ENCODE peak calls at places on chromosomes 4 and X, in four cellular contexts. V is GM12878, F is SK-N-SH, I is K562. J is an unnamed sample.

GRCh38 chrX:30734782-30735181 is 81.6 kb downstream of the GK start:
- DNase-seq in I (no peak), V (no peak), F (no peak), J (no peak)

GRCh38 chr4:56656346-56656643 is 24.8 kb downstream of the HOPX start:
- DNase-seq in V (no peak), I (no peak), F (peak), J (no peak)

GRCh38 chrX:25288676-25289075 is 272.9 kb upstream of the ARX start:
- DNase-seq in F (no peak), I (no peak), V (no peak), J (no peak)

GRCh38 chrX:140815868-140816267 is 106.3 kb downstream of the LINC00632 start:
- DNase-seq in F (no peak), V (no peak), I (no peak), J (no peak)

GRCh38 chrX:54483946-54484345 is 12.1 kb downstream of the FGD1 start:
- DNase-seq in V (no peak), F (no peak), I (no peak), J (no peak)

GRCh38 chr4:3850128-3850527 is 83.9 kb downstream of the ADRA2C start:
- DNase-seq in F (no peak), I (no peak), V (no peak), J (no peak)

GRCh38 chrX:24190500-24191156 is 41.1 kb downstream of the ZFX start:
- DNase-seq in I (no peak), F (no peak), V (no peak), J (peak)

GRCh38 chr4:128757712-128758111 is 51.8 kb upstream of the JADE1 start:
- DNase-seq in I (no peak), V (no peak), F (no peak), J (no peak)

GRCh38 chrX:144006811-144007210 is 122.9 kb downstream of the UBE2NL start:
- DNase-seq in V (no peak), I (no peak), F (no peak), J (no peak)

GRCh38 chr4:188143731-188144130 is 4.5 kb downstream of the TRIML1 start:
- DNase-seq in F (no peak), I (no peak), V (no peak), J (no peak)

GRCh38 chr4:139913398-139913990 is 240.5 kb downstream of the MAML3 start:
- DNase-seq in V (no peak), I (no peak), F (no peak), J (no peak)

GRCh38 chr4:157043131-157043530 is 32.8 kb upstream of the GLRB start:
- DNase-seq in F (peak), I (no peak), V (no peak), J (no peak)

GRCh38 chr4:169033660-169034059 is 23.6 kb upstream of the CBR4 start:
- DNase-seq in F (peak), I (peak), V (no peak), J (peak)

GRCh38 chr4:8700576-8700975 is 108.0 kb downstream of the CPZ start:
- DNase-seq in I (no peak), F (peak), V (no peak), J (no peak)

GRCh38 chr4:114361249-114361648 is 237.4 kb upstream of the UGT8 start:
- DNase-seq in V (no peak), F (no peak), I (no peak), J (no peak)

GRCh38 chr4:10013722-10014121 is 7.6 kb downstream of the SLC2A9 start:
- DNase-seq in F (peak), I (peak), V (no peak), J (peak)

GRCh38 chr4:131764730-131765129 is 1384.4 kb upstream of the PCDH10 start:
- DNase-seq in V (no peak), I (no peak), F (no peak), J (no peak)

GRCh38 chr4:75995727-75996126 is 5.0 kb upstream of the SDAD1 start:
- DNase-seq in V (no peak), I (peak), F (peak), J (peak)

GRCh38 chr4:5503295-5503694 is 205.1 kb downstream of the EVC2 start:
- DNase-seq in F (no peak), V (no peak), I (no peak), J (no peak)

GRCh38 chr4:118154643-118155042 is 120.4 kb downstream of the NDST3 start:
- DNase-seq in F (no peak), V (no peak), I (no peak), J (no peak)

GRCh38 chr4:98928131-98928504 is 815 bp downstream of the EIF4E start:
- DNase-seq in I (peak), F (peak), V (no peak), J (peak)

GRCh38 chr4:144627663-144628076 is 18.3 kb upstream of the HHIP start:
- DNase-seq in F (no peak), V (no peak), I (no peak), J (no peak)

GRCh38 chr4:149223659-149224058 is 592.0 kb downstream of the IQCM start:
- DNase-seq in F (no peak), I (no peak), V (no peak), J (no peak)

GRCh38 chr4:88613417-88613875 is 21.2 kb downstream of the HERC3 start:
- DNase-seq in I (no peak), F (no peak), V (no peak), J (no peak)

GRCh38 chrX:21440911-21441310 is 66.7 kb downstream of the CNKSR2 start:
- DNase-seq in F (peak), I (no peak), V (no peak), J (no peak)

GRCh38 chr4:8762951-8763735 is 108.5 kb downstream of the HMX1 start:
- DNase-seq in F (no peak), I (no peak), V (no peak), J (no peak)

GRCh38 chr4:87092389-87093141 is 127.9 kb downstream of the KLHL8 start:
- DNase-seq in V (no peak), I (peak), F (peak), J (peak)

GRCh38 chr4:9971711-9972110 is 49.6 kb downstream of the SLC2A9 start:
- DNase-seq in V (no peak), F (no peak), I (no peak), J (no peak)

GRCh38 chr4:3407930-3408792 is 33.6 kb upstream of the HGFAC start:
- DNase-seq in V (no peak), I (no peak), F (no peak), J (no peak)

GRCh38 chr4:60173718-60174117 is 1026.4 kb upstream of the ADGRL3 start:
- DNase-seq in F (no peak), I (no peak), V (no peak), J (no peak)

GRCh38 chr4:38114435-38114834 is 154.2 kb downstream of the PTTG2 start:
- DNase-seq in V (no peak), F (no peak), I (no peak), J (no peak)

GRCh38 chr4:124445071-124445470 is 267.5 kb downstream of the ANKRD50 start:
- DNase-seq in V (no peak), F (no peak), I (no peak), J (no peak)

GRCh38 chr4:89438102-89438831 is 130.7 kb upstream of the GPRIN3 start:
- DNase-seq in F (peak), I (peak), V (peak), J (peak)

GRCh38 chr4:13988347-13989265 is 361.1 kb upstream of the BOD1L1 start:
- DNase-seq in F (no peak), V (no peak), I (no peak), J (peak)
- TF ChIP-seq RCOR1 in F (no peak), V (no peak), I (no peak), J (no peak)

DNA sequence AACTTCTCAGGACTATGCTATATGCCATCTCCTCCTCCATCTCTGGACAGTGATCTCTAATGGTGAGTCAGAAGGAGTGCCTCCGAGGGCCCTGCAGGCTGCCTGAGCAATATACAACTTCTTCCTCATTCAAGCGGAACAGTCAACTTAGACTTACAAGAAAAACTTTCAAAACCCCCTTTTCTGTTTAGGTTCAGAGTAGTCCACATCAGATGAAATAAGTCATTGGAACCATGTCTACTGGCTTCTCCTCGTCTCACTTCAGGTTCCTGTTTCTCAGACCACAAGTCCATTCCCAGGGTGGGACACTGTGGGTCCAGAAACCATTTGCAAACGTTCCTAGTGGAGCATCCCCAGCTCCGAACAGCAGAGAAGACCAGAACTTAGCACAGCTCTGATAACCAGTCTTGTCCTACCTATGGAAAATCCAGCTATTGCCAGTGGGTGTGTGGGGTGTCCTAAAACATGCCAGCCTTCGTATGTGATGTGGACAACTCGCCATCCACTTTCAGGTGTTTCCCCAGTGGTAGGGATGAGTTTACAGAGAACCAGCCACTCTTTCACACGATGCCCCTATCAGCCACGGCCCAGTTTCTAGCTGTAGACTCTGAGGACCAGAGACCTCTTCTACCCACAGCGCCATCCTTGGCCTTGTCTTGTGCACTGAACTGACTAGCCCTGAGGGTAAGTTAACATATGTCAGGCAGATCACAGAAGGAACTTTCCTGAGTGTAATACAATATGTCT is 32.7 kb upstream of the NKRF start:
- DNase-seq in F (no peak), I (no peak), V (peak), J (peak)
- TF ChIP-seq EP300 in F (no peak), I (no peak), V (no peak), J (no peak)

GRCh38 chr4:7692451-7693236 is 247.0 kb downstream of the AFAP1 start:
- DNase-seq in I (no peak), F (no peak), V (no peak), J (no peak)

GRCh38 chr4:7691061-7691460 is 248.6 kb downstream of the AFAP1 start:
- DNase-seq in F (no peak), V (no peak), I (no peak), J (no peak)

GRCh38 chr4:7693711-7694110 is 245.9 kb downstream of the AFAP1 start:
- DNase-seq in F (no peak), I (no peak), V (no peak), J (no peak)

GRCh38 chr4:7693237-7693608 is 246.4 kb downstream of the AFAP1 start:
- DNase-seq in V (no peak), I (no peak), F (no peak), J (no peak)

DNA sequence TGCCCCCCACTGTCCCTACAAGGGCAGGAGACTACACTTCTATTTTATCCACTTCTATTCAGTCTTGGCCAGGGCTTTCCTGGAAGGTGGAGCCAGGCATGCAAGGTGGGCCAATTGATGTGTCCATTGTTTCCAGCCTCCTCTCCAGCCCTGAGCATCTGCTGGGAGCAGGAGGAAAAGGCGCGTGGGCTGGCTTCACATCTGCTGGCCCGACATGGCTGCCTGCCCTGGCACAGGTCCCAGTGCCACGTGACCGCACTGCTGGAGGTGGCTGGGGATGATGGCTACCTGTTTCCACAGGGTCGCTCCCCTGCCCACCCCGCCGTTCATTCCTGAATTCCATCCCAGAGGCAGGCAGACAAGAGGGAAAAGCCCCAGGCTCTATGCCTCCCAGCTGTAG is 247.7 kb downstream of the AFAP1 start:
- DNase-seq in F (peak), I (no peak), V (no peak), J (no peak)
- TF ChIP-seq RCOR1 in F (no peak), I (no peak), V (no peak), J (no peak)

GRCh38 chr4:23161787-23162186 is 469.1 kb downstream of the GBA3 start:
- DNase-seq in F (no peak), I (no peak), V (no peak), J (no peak)
- TF ChIP-seq EP300 in F (no peak), I (no peak), V (no peak), J (no peak)

GRCh38 chr4:36039031-36039430 is 205.3 kb downstream of the ARAP2 start:
- DNase-seq in F (no peak), V (no peak), I (no peak), J (no peak)
- TF ChIP-seq RCOR1 in F (no peak), V (no peak), I (no peak), J (no peak)